ENCODE peak calls at places on chromosome 17, in nine cellular contexts. T is body of pancreas, K is pancreas, G is GM10248, M is uterus, F is endodermal cell, J is HFFc6, X is mesothelial cell of epicardium, Y is colonic mucosa. I is an unnamed sample.

GRCh38 chr17:83078378-83079339 is 750 bp upstream of the METRNL start:
- DNase-seq in M (no peak), F (peak), K (peak), T (peak), J (no peak), G (no peak), Y (peak), X (peak), I (no peak)

GRCh38 chr17:80991645-80992076 is at the start of gene CHMP6:
- DNase-seq in K (peak), X (peak), J (peak), F (peak), T (peak), M (peak), Y (peak), G (peak), I (peak)

GRCh38 chr17:10621397-10621796 is 35.7 kb downstream of the MYH3 start:
- DNase-seq in T (no peak), M (no peak), J (no peak), G (no peak), K (no peak), F (no peak), Y (no peak), X (no peak), I (no peak)

GRCh38 chr17:80101160-80101945 is at the start of gene GAA:
- DNase-seq in G (peak), Y (peak), F (peak), X (peak), T (peak), M (peak), J (peak), K (peak), I (peak)

GRCh38 chr17:56173026-56173425 is 19.8 kb downstream of the ANKFN1 start:
- DNase-seq in F (no peak), J (no peak), M (no peak), G (no peak), X (no peak), K (no peak), Y (no peak), T (no peak), I (no peak)

GRCh38 chr17:57107498-57108101 is 22.6 kb downstream of the AKAP1 start:
- DNase-seq in M (no peak), X (no peak), G (no peak), J (peak), K (no peak), Y (peak), F (peak), T (no peak), I (no peak)

GRCh38 chr17:76958974-76959373 is 90.8 kb downstream of the MGAT5B start:
- DNase-seq in X (no peak), M (no peak), K (no peak), J (no peak), T (no peak), F (no peak), G (no peak), Y (no peak), I (no peak)

GRCh38 chr17:59815965-59816364 is 76.8 kb downstream of the TUBD1 start:
- DNase-seq in J (no peak), X (no peak), K (no peak), Y (no peak), G (no peak), T (no peak), M (no peak), F (no peak), I (no peak)

GRCh38 chr17:80466188-80466705 is 10.2 kb downstream of the NPTX1 start:
- DNase-seq in J (no peak), K (no peak), G (no peak), Y (no peak), M (no peak), X (no peak), F (no peak), T (no peak), I (no peak)

GRCh38 chr17:39197380-39198185 is at the start of gene CACNB1:
- DNase-seq in T (peak), J (peak), X (peak), F (peak), G (peak), Y (peak), M (peak), K (peak), I (peak)

GRCh38 chr17:83080641-83081560 is 1.5 kb downstream of the METRNL start:
- DNase-seq in G (peak), F (peak), M (no peak), K (peak), J (no peak), T (peak), Y (peak), X (no peak), I (no peak)

GRCh38 chr17:31609331-31609730 is 217.9 kb downstream of the RAB11FIP4 start:
- DNase-seq in J (no peak), K (no peak), T (no peak), G (no peak), M (no peak), X (peak), Y (no peak), F (no peak), I (no peak)

GRCh38 chr17:43467981-43468541 is 15.7 kb upstream of the DHX8 start:
- DNase-seq in Y (no peak), X (no peak), K (no peak), J (peak), G (no peak), F (no peak), T (no peak), M (peak), I (no peak)

GRCh38 chr17:77594416-77595209 is 363.9 kb upstream of the TNRC6C start:
- DNase-seq in T (no peak), M (no peak), X (no peak), J (no peak), Y (no peak), G (no peak), K (no peak), F (peak), I (peak)

GRCh38 chr17:38451840-38452529 is 23.7 kb downstream of the ARHGAP23 start:
- DNase-seq in F (peak), X (peak), T (no peak), K (no peak), G (no peak), M (peak), J (peak), Y (no peak), I (no peak)

GRCh38 chr17:36918260-36918691 is 19.0 kb upstream of the LHX1 start:
- DNase-seq in Y (no peak), J (peak), T (no peak), G (no peak), X (no peak), F (peak), K (no peak), M (no peak), I (no peak)

GRCh38 chr17:7403043-7403901 is 625 bp downstream of the TMEM256 start:
- DNase-seq in F (no peak), X (no peak), G (no peak), K (peak), M (peak), Y (peak), J (no peak), T (peak), I (no peak)

GRCh38 chr17:67272312-67273050 is 27.5 kb upstream of the HELZ start:
- DNase-seq in G (no peak), K (no peak), X (no peak), T (no peak), F (peak), Y (no peak), J (no peak), M (no peak), I (no peak)

GRCh38 chr17:55757659-55758058 is 6.8 kb downstream of the PCTP start:
- DNase-seq in K (no peak), X (no peak), G (no peak), T (no peak), M (no peak), F (no peak), Y (no peak), J (no peak), I (no peak)

GRCh38 chr17:59366040-59366757 is 34.7 kb downstream of the YPEL2 start:
- DNase-seq in J (no peak), F (peak), X (no peak), Y (no peak), M (peak), K (peak), T (peak), G (no peak), I (no peak)

GRCh38 chr17:4785311-4786110 is 653 bp downstream of the VMO1 start:
- DNase-seq in M (no peak), K (no peak), J (no peak), T (no peak), F (peak), X (no peak), G (no peak), Y (no peak), I (no peak)

GRCh38 chr17:35368086-35368824 is 5.2 kb downstream of the SLFN11 start:
- DNase-seq in J (no peak), K (no peak), Y (peak), M (no peak), T (no peak), F (no peak), X (no peak), G (peak), I (no peak)

DNA sequence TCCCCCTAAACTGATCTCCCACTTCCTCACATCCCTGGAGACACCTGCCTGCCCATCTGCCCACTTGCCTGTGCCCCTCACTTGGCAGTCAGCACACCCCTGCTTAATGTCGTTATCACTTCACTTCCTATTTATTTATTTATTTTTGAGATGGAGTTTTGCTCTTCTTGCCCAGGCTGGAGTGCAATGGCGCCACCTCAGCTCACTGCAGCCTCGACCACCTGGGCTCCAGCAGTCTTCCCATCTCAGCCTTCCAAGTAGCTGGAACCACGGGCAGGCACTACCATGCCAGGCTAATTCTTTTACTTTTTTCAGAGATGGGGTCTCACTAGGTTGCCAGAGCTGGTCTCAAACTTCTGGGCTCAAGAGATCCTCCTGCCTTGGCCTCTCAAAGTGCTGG is 23.5 kb upstream of the PHOSPHO1 start:
- DNase-seq in M (no peak), G (no peak), X (no peak), K (no peak), T (no peak), Y (no peak), F (peak), J (no peak), I (no peak)
- TF ChIP-seq CTCF in M (no peak), G (no peak), X (no peak), K (no peak), T (no peak), Y (no peak), F (peak), J (no peak), I (no peak)

DNA sequence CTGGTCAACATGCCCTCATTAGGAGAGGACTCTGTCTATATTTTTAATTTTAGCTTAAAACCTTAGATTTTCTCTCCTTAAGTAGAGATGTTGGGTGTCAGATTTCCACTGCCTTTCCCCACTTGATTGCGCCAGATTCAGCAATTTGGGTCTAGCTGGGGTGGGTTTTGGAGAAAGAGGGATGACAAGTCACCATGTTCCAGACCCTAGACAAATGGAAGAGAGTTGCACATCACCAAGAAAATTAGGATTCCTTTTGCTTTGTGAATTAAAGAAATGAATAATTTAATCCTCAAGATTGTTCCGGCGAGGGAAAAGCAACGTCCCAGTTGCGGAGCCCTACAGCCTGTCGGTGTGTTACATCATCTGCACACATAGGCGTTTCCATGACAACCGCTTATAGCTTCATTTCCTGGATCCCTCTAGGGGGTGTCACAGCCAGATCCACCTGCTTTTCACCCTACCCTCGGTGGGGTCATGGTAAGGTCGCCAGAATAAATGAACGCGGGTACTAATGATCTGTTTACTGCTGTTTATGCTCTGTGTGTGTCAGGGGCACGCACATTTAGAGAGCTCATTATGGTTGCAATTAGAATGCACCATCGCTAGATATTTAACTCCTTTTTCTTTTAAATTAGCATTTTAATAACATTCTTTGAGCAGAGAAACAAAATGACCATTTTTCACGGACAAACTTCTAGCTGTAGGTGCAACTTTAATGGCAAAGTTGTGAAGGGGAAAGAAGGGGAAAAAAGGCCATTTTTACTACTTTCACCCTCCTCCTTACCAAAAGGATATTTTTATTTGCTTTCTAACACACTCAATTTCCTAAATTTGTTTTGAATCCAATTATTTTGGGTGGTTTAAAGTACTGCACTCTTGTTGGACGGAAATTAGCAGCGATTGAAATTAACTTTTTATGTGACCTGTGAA is 41.9 kb downstream of the SNX11 start:
- DNase-seq in J (no peak), F (peak), G (no peak), M (no peak), X (no peak), K (no peak), T (no peak), Y (no peak), I (no peak)
- TF ChIP-seq CTCF in J (no peak), F (no peak), G (no peak), M (no peak), X (no peak), K (no peak), T (no peak), Y (no peak), I (no peak)

DNA sequence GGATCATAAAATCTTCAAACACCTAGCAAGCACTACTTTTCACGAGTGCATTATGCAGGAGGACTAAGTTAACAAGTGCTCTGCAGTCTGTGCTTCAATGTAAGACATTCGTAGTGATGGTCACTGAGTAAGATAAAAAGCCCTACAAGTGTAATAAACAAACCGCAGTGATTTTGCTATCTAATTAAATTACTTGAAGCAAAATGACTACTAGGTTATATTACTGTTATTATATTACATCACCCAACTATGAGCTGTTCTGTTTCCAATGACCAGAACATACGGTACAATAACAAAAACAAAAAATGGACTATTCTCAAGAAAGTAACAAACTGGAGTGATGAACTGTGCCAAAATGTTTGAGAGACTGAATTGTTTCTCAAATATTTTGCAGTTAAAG is 11.2 kb downstream of the KLHL10 start:
- DNase-seq in Y (no peak), F (no peak), T (no peak), J (peak), M (no peak), G (no peak), X (no peak), K (no peak), I (no peak)
- TF ChIP-seq CTCF in Y (no peak), F (no peak), T (no peak), J (no peak), M (no peak), G (no peak), X (no peak), K (no peak), I (no peak)

GRCh38 chr17:18191967-18192366 is 8.3 kb downstream of the ALKBH5 start:
- DNase-seq in Y (no peak), J (no peak), F (peak), K (no peak), T (no peak), G (no peak), M (no peak), X (no peak), I (no peak)
- TF ChIP-seq CTCF in Y (no peak), J (peak), F (peak), K (no peak), T (no peak), G (peak), M (no peak), X (no peak), I (no peak)

I was measured in D721Med.